ENCODE peak calls at places on chromosomes 2 and 18, in five cellular contexts. Z is A549, K is GM23338, V is GM12878, D is K562. X is an unnamed sample.

GRCh38 chr2:39728941-39729351 is 50.1 kb downstream of the THUMPD2 start:
- DNase-seq in D (peak), V (no peak), Z (peak), K (peak), X (peak)

GRCh38 chr2:148201075-148202004 is 180.4 kb downstream of the MBD5 start:
- DNase-seq in D (peak), Z (peak), V (no peak), K (peak), X (peak)

GRCh38 chr2:131646669-131647297 is 119.1 kb downstream of the CCDC74A start:
- DNase-seq in Z (no peak), K (no peak), V (no peak), D (no peak), X (no peak)

GRCh38 chr2:10911291-10912075 is at the start of gene KCNF1:
- DNase-seq in V (no peak), D (no peak), Z (peak), K (peak), X (peak)

GRCh38 chr2:111072220-111072871 is 48.4 kb upstream of the BCL2L11 start:
- DNase-seq in V (no peak), Z (peak), D (no peak), K (no peak), X (no peak)

GRCh38 chr2:111954602-111955332 is 56.4 kb downstream of the MERTK start:
- DNase-seq in V (no peak), K (no peak), Z (no peak), D (no peak), X (peak)

GRCh38 chr18:22032392-22032961 is 136.9 kb upstream of the GATA6 start:
- DNase-seq in D (no peak), Z (peak), V (peak), K (no peak), X (peak)

GRCh38 chr2:240573071-240573515 is 4.8 kb downstream of the RNPEPL1 start:
- DNase-seq in V (no peak), Z (no peak), K (no peak), D (no peak), X (no peak)

GRCh38 chr2:99572798-99573197 is 83.0 kb upstream of the REV1 start:
- DNase-seq in K (peak), Z (no peak), D (no peak), V (no peak), X (no peak)

GRCh38 chr2:186891219-186891621 is 42.2 kb upstream of the ZSWIM2 start:
- DNase-seq in V (no peak), K (no peak), Z (no peak), D (no peak), X (no peak)

GRCh38 chr2:195613922-195614321 is 43.1 kb upstream of the SLC39A10 start:
- DNase-seq in D (peak), Z (peak), V (no peak), K (no peak), X (peak)

GRCh38 chr2:110773470-110773921 is 41.1 kb downstream of the ACOXL start:
- DNase-seq in V (no peak), Z (no peak), D (no peak), K (no peak), X (peak)

GRCh38 chr18:71012789-71013188 is 723.9 kb downstream of the SOCS6 start:
- DNase-seq in Z (no peak), K (no peak), V (no peak), D (no peak), X (no peak)

GRCh38 chr2:169452080-169452479 is 27.2 kb upstream of the BBS5 start:
- DNase-seq in Z (peak), K (peak), V (no peak), D (peak), X (peak)

GRCh38 chr2:42877532-42877931 is 85.1 kb upstream of the HAAO start:
- DNase-seq in K (no peak), D (no peak), Z (no peak), V (no peak), X (no peak)

GRCh38 chr2:65486282-65486681 is 53.9 kb upstream of the SPRED2 start:
- DNase-seq in V (no peak), K (no peak), Z (no peak), D (no peak), X (no peak)

GRCh38 chr2:14752294-14752693 is 119.8 kb downstream of the LRATD1 start:
- DNase-seq in V (no peak), Z (no peak), D (no peak), K (no peak), X (no peak)

GRCh38 chr2:53938904-53939303 is 31.9 kb downstream of the PSME4 start:
- DNase-seq in K (no peak), Z (no peak), V (no peak), D (no peak), X (no peak)

GRCh38 chr2:17752281-17752680 is 1.3 kb downstream of the SMC6 start:
- DNase-seq in Z (no peak), V (no peak), K (no peak), D (no peak), X (no peak)
- TF ChIP-seq JUNB in Z (no peak), V (no peak), K (no peak), D (no peak), X (no peak)

DNA sequence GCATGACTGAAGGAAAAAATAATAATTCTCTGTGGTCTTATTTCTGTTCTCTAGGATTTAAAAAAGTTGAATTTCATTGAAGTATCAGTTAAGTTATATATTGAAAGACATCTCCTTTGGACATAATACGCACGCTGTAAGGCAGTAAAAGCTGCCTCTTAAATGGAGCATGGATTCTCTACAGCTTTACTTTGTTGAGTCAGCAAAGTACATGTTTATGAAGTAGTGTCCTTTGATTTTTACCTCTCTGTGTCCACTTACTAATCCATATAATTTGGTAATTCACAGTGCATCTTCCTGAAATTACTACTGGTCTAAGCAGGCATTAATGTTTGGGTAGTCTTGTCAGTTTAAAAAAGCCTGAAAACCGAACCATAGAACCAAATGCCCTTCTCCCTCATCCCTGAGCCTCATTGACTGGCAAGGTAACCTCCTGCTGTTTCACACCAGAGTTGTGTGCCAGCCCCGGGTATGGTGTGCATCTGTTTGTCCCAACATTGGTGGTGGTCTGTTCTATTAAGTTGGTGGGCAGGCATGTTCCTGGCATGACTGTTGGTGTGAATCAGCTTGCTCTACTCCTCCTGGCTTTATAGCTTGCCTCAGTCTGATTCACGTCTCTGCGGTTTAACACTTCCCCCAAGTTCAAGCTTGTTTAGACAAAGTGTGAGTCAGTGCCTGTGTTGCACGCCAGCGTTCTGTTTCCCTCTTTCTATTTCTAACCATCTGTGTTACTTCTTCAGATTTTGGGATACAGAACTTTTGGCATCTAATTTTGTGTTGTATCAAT is 71.0 kb upstream of the ITM2C start:
- DNase-seq in D (no peak), V (no peak), K (no peak), Z (peak), X (no peak)
- TF ChIP-seq JUNB in D (no peak), V (peak), K (no peak), Z (peak), X (no peak)

GRCh38 chr2:103161456-103162289 is 399.8 kb downstream of the TMEM182 start:
- DNase-seq in K (peak), D (peak), V (no peak), Z (peak), X (peak)
- TF ChIP-seq JUNB in K (no peak), D (no peak), V (no peak), Z (no peak), X (no peak)

GRCh38 chr2:238873841-238874240 is 26.0 kb downstream of the TWIST2 start:
- DNase-seq in Z (no peak), D (no peak), K (no peak), V (no peak), X (no peak)

GRCh38 chr2:238874330-238875050 is 26.6 kb downstream of the TWIST2 start:
- DNase-seq in Z (no peak), V (no peak), D (no peak), K (no peak), X (no peak)

GRCh38 chr2:238873401-238873801 is 25.5 kb downstream of the TWIST2 start:
- DNase-seq in K (no peak), Z (no peak), D (no peak), V (no peak), X (no peak)

GRCh38 chr2:238872026-238872425 is 24.1 kb downstream of the TWIST2 start:
- DNase-seq in K (no peak), D (no peak), V (no peak), Z (no peak), X (no peak)

DNA sequence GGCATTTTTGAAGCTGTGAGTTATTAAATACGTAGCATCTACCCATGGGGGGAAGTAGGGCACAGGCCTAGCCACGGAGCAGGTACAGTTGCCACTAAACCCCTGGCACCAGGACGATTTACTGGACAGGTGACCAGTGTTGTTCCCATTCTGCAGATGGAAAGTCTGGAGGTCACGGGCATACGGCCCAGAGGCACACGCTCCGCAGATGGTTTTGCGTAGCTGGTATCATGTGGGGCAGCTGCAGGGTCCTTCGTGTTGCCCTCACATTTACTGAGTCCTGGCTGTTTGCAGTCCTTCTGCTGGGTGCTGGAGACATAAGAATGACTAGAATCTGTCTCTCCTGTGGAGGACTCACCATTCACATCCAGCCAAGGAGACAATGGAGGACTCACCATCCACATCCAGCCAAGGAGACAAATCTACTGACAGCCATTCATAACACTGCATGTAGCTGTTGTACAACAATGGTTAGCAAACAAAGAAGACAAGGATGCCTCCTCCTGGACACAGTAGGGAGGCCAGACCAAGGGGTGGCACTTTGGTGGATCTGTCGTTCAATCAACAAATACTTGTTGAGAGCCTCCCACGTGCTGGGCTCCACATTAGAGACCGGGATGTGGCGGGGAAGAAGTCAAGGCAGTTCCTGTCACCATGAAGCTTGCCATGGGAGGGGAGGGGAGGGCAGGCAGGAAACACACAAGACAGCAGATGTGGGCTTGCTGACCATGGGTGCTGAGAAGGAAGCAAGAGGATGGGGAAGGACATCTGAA is 24.9 kb downstream of the TWIST2 start:
- DNase-seq in V (no peak), D (no peak), K (no peak), Z (no peak), X (no peak)
- TF ChIP-seq JUNB in V (no peak), D (no peak), K (no peak), Z (no peak), X (no peak)

GRCh38 chr18:52046842-52047241 is 293.2 kb upstream of the DCC start:
- DNase-seq in V (no peak), Z (no peak), K (no peak), D (no peak), X (no peak)
- TF ChIP-seq JUNB in V (no peak), Z (no peak), K (no peak), D (no peak), X (no peak)

GRCh38 chr2:30627162-30627561 is 180.1 kb downstream of the CAPN13 start:
- DNase-seq in D (no peak), K (peak), V (peak), Z (no peak), X (no peak)
- TF ChIP-seq JUNB in D (no peak), K (no peak), V (no peak), Z (no peak), X (no peak)

GRCh38 chr18:58087928-58088722 is 44.1 kb downstream of the NEDD4L start:
- DNase-seq in V (no peak), K (peak), Z (no peak), D (peak), X (no peak)
- TF ChIP-seq JUNB in V (peak), K (no peak), Z (no peak), D (no peak), X (no peak)

X was measured in HepG2.